ENCODE peak calls at places on chromosomes 11 and 22, in five cellular contexts. E is right lobe of liver, L is progenitor cell of endocrine pancreas, U is mesothelial cell of epicardium, H is retinal pigment epithelial cell. Q is an unnamed sample.

GRCh38 chr11:42770444-42771065 is 541.2 kb upstream of the API5 start:
- DNase-seq in H (no peak), U (no peak), E (no peak), L (no peak), Q (no peak)

GRCh38 chr11:74820763-74821162 is 72.1 kb downstream of the RNF169 start:
- DNase-seq in E (no peak), L (no peak), U (no peak), H (peak; percentile 98), Q (no peak)

GRCh38 chr11:72726266-72727220 is 25.7 kb downstream of the ARAP1 start:
- DNase-seq in U (no peak), H (no peak), L (no peak), E (no peak), Q (no peak)

GRCh38 chr11:64100345-64100744 is 64.6 kb downstream of the FLRT1 start:
- DNase-seq in H (no peak), E (no peak), L (no peak), U (no peak), Q (no peak)

GRCh38 chr11:45930031-45930794 is 7.8 kb downstream of the LARGE2 start:
- DNase-seq in E (no peak), U (no peak), L (no peak), H (no peak), Q (no peak)

GRCh38 chr11:9726313-9727022 is 62.6 kb downstream of the SWAP70 start:
- DNase-seq in L (no peak), E (no peak), U (no peak), H (no peak), Q (no peak)

GRCh38 chr11:2743427-2744110 is 43.8 kb upstream of the KCNQ1OT1 start:
- DNase-seq in L (no peak), U (no peak), E (peak; percentile 12), H (no peak), Q (no peak)

GRCh38 chr22:27331526-27332281 is 469.9 kb downstream of the MN1 start:
- DNase-seq in H (peak; percentile 34), L (peak; percentile 18), U (no peak), E (peak; percentile 74), Q (peak; percentile 67)

GRCh38 chr11:116167706-116168458 is 604.9 kb downstream of the BUD13 start:
- DNase-seq in E (no peak), U (no peak), L (no peak), H (no peak), Q (peak; percentile 43)

GRCh38 chr22:50526849-50527801 is 1.7 kb upstream of the SCO2 start:
- DNase-seq in U (no peak), L (no peak), H (no peak), E (peak; percentile 82), Q (no peak)

GRCh38 chr11:67393990-67394389 is 2.2 kb downstream of the RAD9A start:
- DNase-seq in U (no peak), E (no peak), L (no peak), H (no peak), Q (no peak)

GRCh38 chr11:107017433-107018227 is 646 bp downstream of the GUCY1A2 start:
- DNase-seq in U (peak; percentile 36), L (peak; percentile 69), H (no peak), E (peak; percentile 36), Q (peak; percentile 77)

GRCh38 chr22:18997306-18997924 is 61.3 kb upstream of the PRODH start:
- DNase-seq in H (no peak), E (no peak), L (no peak), U (no peak), Q (no peak)

GRCh38 chr11:125592305-125593112 is at the start of gene STT3A:
- DNase-seq in E (peak; percentile 99), U (peak; percentile 98), L (peak; percentile 97), H (peak; percentile 99), Q (peak; percentile 97)

GRCh38 chr11:33682019-33682418 is 18.6 kb downstream of the C11orf91 start:
- DNase-seq in U (no peak), H (no peak), E (no peak), L (no peak), Q (no peak)
- TF ChIP-seq CTCF in U (no peak), H (no peak), E (no peak), L (no peak), Q (no peak)

DNA sequence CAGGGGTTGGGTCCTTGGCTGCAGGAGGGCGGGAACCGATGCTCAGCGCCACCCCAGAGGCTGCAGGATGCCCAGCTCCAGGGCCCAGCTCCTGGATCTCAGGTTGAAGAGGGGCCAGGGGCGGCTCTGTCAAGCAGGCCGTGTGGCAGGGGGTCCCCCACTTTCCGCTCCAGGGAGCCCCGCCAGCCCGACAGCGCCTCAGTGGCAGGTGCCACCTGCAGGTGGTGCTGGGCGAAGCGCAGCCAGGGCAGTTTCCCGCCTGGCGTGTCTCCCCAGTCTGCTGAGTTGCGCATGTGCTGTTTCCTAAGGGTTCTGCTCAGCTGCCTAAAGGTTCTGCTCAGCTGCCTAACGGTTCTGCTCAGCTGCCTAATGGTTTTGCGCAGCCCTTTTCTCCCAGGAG is 442.1 kb downstream of the POTEH start:
- DNase-seq in L (no peak), U (no peak), H (no peak), E (no peak), Q (no peak)
- TF ChIP-seq CTCF in L (no peak), U (no peak), H (no peak), E (no peak), Q (no peak)

GRCh38 chr11:71451596-71452353 is 1.2 kb upstream of the NADSYN1 start:
- DNase-seq in L (no peak), H (no peak), E (no peak), U (no peak), Q (no peak)
- TF ChIP-seq CTCF in L (no peak), H (no peak), E (no peak), U (no peak), Q (no peak)

DNA sequence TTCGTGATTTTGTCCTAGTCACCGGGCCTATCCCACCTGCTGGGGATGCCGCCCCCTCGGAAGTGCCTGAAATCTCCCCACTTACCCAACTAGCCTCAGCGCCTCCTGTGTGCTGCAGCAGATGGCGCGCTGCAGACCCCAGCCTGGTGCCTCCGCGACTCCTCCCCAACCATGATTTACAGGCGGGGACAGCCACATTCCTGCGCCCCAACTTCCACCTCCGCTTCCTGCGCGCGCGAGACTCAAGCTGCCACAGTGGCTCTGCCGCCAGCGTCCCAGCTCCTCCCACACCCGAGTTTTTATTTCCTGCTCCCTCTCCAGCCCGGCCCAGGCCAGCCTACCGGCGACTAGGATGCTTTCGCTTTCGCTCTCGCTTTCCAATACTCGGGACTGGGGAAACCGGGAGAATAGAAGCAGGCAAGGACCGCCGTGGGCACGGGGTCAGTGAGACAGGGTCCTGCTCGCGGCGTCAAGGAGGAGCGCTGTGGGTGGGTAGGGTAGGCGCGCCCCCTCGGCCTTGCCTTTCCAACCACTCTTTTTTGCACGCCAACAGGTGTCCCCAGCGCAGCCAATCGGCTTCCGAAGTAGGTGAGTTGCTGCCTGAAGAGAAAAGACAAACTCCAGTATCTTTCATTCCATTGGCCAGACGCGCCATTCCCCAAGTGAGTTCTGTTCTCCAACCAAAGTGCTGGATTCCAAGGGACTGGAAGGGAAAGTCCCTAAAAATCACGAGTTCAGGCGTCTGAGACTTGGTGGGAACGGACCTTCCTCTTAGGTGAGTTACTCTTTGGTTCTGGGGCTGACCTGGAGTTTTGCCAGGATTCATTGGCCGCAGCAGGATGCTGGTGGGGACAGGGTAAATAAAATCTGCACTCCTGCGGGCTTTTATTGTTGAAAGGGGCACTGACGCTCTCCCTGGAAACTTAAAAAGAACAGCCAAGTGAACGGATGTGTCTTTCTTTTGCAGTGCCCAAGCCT is at the start of gene FAM111A:
- DNase-seq in U (peak; percentile 73), L (peak; percentile 67), H (peak; percentile 59), E (peak; percentile 93), Q (peak; percentile 83)
- TF ChIP-seq CTCF in U (no peak), L (peak; percentile 49), H (peak; percentile 46), E (peak; percentile 11), Q (peak; percentile 48)

DNA sequence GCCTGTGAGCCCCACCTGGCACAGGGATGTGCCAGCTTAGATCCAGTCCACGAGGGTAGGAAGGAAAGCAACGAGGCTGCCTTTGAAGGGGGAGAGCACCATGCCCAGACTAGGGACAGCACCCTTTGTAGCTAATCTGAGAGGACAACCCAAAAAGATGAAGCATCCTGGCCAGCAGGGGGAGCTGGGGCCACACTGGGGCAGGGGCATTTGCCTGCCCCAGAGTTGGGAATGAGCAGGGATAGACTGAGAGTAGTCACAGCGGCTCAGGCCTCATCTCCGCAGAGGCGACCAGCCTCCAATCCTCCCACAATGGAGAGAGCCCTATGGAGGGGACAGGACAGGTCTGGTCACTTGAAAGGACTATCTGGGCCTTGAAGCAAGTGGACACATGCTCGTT is 16.4 kb downstream of the LMO1 start:
- DNase-seq in U (no peak), E (peak; percentile 51), H (no peak), L (no peak), Q (no peak)
- TF ChIP-seq CTCF in U (peak; percentile 47), E (peak; percentile 53), H (peak; percentile 53), L (peak; percentile 36), Q (peak; percentile 47)

GRCh38 chr11:96200243-96200642 is 142.8 kb downstream of the MAML2 start:
- DNase-seq in U (no peak), H (no peak), L (no peak), E (no peak), Q (no peak)

GRCh38 chr11:96197801-96198465 is 145.1 kb downstream of the MAML2 start:
- DNase-seq in H (no peak), U (no peak), E (no peak), L (no peak), Q (no peak)

GRCh38 chr11:96197221-96197620 is 145.8 kb downstream of the MAML2 start:
- DNase-seq in E (no peak), U (no peak), L (no peak), H (no peak), Q (no peak)

GRCh38 chr11:96199563-96200025 is 143.4 kb downstream of the MAML2 start:
- DNase-seq in L (no peak), H (no peak), U (no peak), E (no peak), Q (no peak)

GRCh38 chr11:96198466-96198808 is 144.6 kb downstream of the MAML2 start:
- DNase-seq in E (no peak), H (no peak), L (no peak), U (no peak), Q (no peak)
- TF ChIP-seq CTCF in E (no peak), H (no peak), L (no peak), U (no peak), Q (no peak)

Q was measured in type B pancreatic cell.